ENCODE peak calls at places on chromosome 11, in ten cellular contexts. S is fibroblast of the aortic adventitia, C is Ammon's horn, U is pulmonary artery endothelial cell, G is AG08395, H is GM12891, K is SW480, X is AG09319, Y is cardiac muscle cell, P is heart left ventricle. L is an unnamed sample.

GRCh38 chr11:72230764-72231365 is 6.3 kb downstream of the INPPL1 start:
- DNase-seq in Y (no peak), C (no peak), S (no peak), K (no peak), G (no peak), X (no peak), U (no peak), H (no peak), P (no peak), L (no peak)

GRCh38 chr11:1022908-1023810 is 13.4 kb downstream of the MUC6 start:
- DNase-seq in S (no peak), P (no peak), Y (no peak), X (no peak), H (no peak), U (no peak), C (no peak), G (no peak), K (no peak), L (no peak)

GRCh38 chr11:130159657-130160459 is at the start of gene ST14:
- DNase-seq in C (no peak), U (no peak), X (no peak), S (no peak), G (no peak), K (peak; percentile 79), H (no peak), Y (peak; percentile 36), P (no peak), L (no peak)

GRCh38 chr11:121318848-121319834 is 26.6 kb downstream of the SC5D start:
- DNase-seq in C (peak; percentile 83), Y (peak; percentile 55), S (peak; percentile 68), P (no peak), G (peak; percentile 62), K (peak; percentile 60), U (peak; percentile 11), H (no peak), X (no peak), L (peak; percentile 9)

GRCh38 chr11:102269927-102270326 is 47.4 kb upstream of the BIRC3 start:
- DNase-seq in G (peak; percentile 23), P (no peak), Y (no peak), X (no peak), H (no peak), S (peak; percentile 38), K (no peak), U (no peak), C (no peak), L (no peak)

GRCh38 chr11:15775051-15775541 is 581.2 kb downstream of the SOX6 start:
- DNase-seq in U (no peak), X (no peak), P (no peak), Y (peak; percentile 1), K (no peak), G (no peak), H (no peak), S (peak; percentile 11), C (no peak), L (no peak)

GRCh38 chr11:13382751-13383150 is 80.3 kb downstream of the BTBD10 start:
- DNase-seq in C (no peak), H (no peak), P (no peak), G (no peak), U (no peak), X (no peak), Y (no peak), S (no peak), K (no peak), L (no peak)

GRCh38 chr11:46560300-46561025 is 33.4 kb downstream of the AMBRA1 start:
- DNase-seq in K (no peak), X (no peak), S (peak; percentile 59), P (no peak), U (no peak), H (no peak), G (peak; percentile 33), C (peak; percentile 15), Y (no peak), L (no peak)

GRCh38 chr11:68908273-68908672 is 4.6 kb downstream of the IGHMBP2 start:
- DNase-seq in S (no peak), G (no peak), C (no peak), K (no peak), U (no peak), P (no peak), H (no peak), X (no peak), Y (no peak), L (no peak)

GRCh38 chr11:77151804-77152513 is 23.9 kb downstream of the MYO7A start:
- DNase-seq in H (no peak), S (no peak), Y (no peak), C (peak; percentile 22), X (no peak), U (no peak), G (no peak), K (peak; percentile 35), P (no peak), L (no peak)

GRCh38 chr11:10309163-10310093 is 4.6 kb downstream of the ADM start:
- DNase-seq in H (no peak), U (no peak), P (peak; percentile 78), G (no peak), Y (no peak), S (peak; percentile 92), K (peak; percentile 72), X (peak; percentile 88), C (no peak), L (peak; percentile 72)